ENCODE peak calls at places on chromosomes 16 and 17, in ten cellular contexts. Q is A549, R is stomach, E is transverse colon, Z is ovary, S is suprapubic skin, W is sigmoid colon, V is esophagus muscularis mucosa, K is upper lobe of left lung, B is GM12878. T is an unnamed sample.

GRCh38 chr17:70791748-70792443 is 622.6 kb downstream of the KCNJ2 start:
- DNase-seq in Q (no peak), R (no peak), E (no peak), Z (no peak), S (no peak), W (no peak), V (no peak), K (no peak), B (no peak), T (no peak)

GRCh38 chr16:51766739-51767138 is 615.7 kb upstream of the SALL1 start:
- DNase-seq in Q (no peak), R (no peak), E (no peak), Z (no peak), S (no peak), W (no peak), V (peak; percentile 31), K (no peak), B (no peak), T (no peak)

GRCh38 chr17:49390548-49391324 is 23.9 kb downstream of the PHB1 start:
- DNase-seq in Q (no peak), R (peak; percentile 58), E (peak; percentile 48), Z (no peak), S (no peak), W (no peak), V (no peak), K (peak; percentile 61), B (no peak), T (no peak)

GRCh38 chr17:17479209-17479608 is 2.4 kb downstream of the MED9 start:
- DNase-seq in Q (no peak), R (no peak), E (no peak), Z (no peak), S (no peak), W (no peak), V (no peak), K (no peak), B (no peak), T (no peak)

GRCh38 chr17:73118139-73118538 is 25.7 kb upstream of the SLC39A11 start:
- DNase-seq in Q (no peak), R (no peak), E (no peak), Z (no peak), S (no peak), W (no peak), V (no peak), K (no peak), B (no peak), T (no peak)

GRCh38 chr17:17344507-17345293 is 41.5 kb downstream of the NT5M start:
- DNase-seq in Q (no peak), R (peak; percentile 25), E (no peak), Z (no peak), S (peak; percentile 54), W (no peak), V (no peak), K (no peak), B (no peak), T (no peak)

GRCh38 chr16:47387026-47387734 is 73.7 kb downstream of the ITFG1 start:
- DNase-seq in Q (no peak), R (no peak), E (no peak), Z (no peak), S (no peak), W (no peak), V (no peak), K (no peak), B (no peak), T (no peak)

GRCh38 chr17:2024572-2025219 is 438 bp downstream of the RTN4RL1 start:
- DNase-seq in Q (no peak), R (no peak), E (no peak), Z (no peak), S (peak; percentile 66), W (no peak), V (no peak), K (peak; percentile 86), B (no peak), T (no peak)

GRCh38 chr16:16868727-16869126 is 489.8 kb downstream of the NPIPA7 start:
- DNase-seq in Q (no peak), R (no peak), E (no peak), Z (no peak), S (no peak), W (no peak), V (no peak), K (no peak), B (no peak), T (no peak)

GRCh38 chr17:44110823-44111633 is 12.4 kb downstream of the HDAC5 start:
- DNase-seq in Q (peak; percentile 86), R (peak; percentile 98), E (peak; percentile 97), Z (peak; percentile 100), S (peak; percentile 96), W (peak; percentile 100), V (peak; percentile 98), K (peak; percentile 100), B (peak; percentile 52), T (peak; percentile 97)

DNA sequence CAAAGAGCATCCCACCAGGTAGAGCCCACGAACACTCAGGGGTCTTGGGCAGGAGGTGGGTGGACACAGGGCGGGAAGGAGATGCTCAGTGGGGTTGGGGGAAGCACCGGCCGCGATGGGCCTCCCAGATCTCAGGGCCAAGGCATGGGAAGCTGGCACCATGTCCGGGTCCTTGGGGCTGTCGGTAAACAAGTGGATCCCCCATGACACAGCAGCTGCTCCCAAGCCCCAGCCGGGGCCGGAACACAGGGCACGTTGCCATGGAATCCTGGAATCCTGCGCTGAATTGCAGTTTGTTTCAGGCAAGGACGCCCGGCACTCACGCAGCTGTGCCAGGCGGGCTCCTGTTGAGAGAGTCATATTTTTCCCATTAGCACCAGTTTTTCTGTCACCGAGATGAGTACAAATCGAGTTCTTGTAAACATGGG is 23.0 kb upstream of the CHMP6 start:
- DNase-seq in Q (no peak), R (no peak), E (peak; percentile 34), Z (peak; percentile 43), S (peak; percentile 71), W (peak; percentile 85), V (no peak), K (peak; percentile 58), B (no peak), T (no peak)
- TF ChIP-seq EP300 in Q (no peak), R (no peak), E (no peak), Z (no peak), S (no peak), W (no peak), V (peak; percentile 45), K (no peak), B (no peak), T (no peak)

DNA sequence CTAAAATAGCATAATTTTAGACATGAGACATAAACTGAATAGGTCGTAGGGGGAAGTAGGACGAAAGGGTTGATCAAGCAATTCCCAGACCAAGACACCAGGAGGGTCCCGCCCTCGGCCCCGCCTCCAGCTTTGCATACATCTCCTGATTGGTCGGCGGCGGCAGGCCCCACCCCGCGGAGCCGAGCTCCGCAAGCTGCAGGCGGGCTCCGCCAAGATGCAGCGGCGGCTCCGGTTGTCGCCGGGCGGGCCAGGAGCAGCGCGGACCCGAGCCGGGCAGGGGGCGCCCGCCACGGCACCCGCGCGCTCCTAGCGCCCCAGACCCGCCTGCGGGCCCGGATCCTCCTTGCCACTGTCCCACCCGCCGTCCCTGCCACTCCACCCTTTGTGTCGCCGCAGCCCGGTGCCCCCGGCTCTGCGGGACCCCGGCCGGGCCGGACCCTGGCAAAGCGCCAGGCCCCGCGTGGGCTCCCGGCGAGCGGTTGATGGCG is at the start of gene CDR2L:
- DNase-seq in Q (peak; percentile 94), R (peak; percentile 98), E (peak; percentile 97), Z (peak; percentile 95), S (peak; percentile 97), W (peak; percentile 99), V (peak; percentile 99), K (peak; percentile 99), B (peak; percentile 48), T (peak; percentile 98)
- TF ChIP-seq POLR2A in Q (peak; percentile 95), R (no peak), E (peak; percentile 16), Z (peak; percentile 62), S (peak; percentile 77), W (no peak), V (peak; percentile 67), K (peak; percentile 94), B (peak; percentile 39), T (peak; percentile 93)

GRCh38 chr17:80971704-80972304 is 19.8 kb upstream of the CHMP6 start:
- DNase-seq in Q (no peak), R (no peak), E (no peak), Z (no peak), S (no peak), W (no peak), V (no peak), K (peak; percentile 77), B (no peak), T (no peak)

GRCh38 chr17:80969674-80970043 is 22.0 kb upstream of the CHMP6 start:
- DNase-seq in Q (no peak), R (no peak), E (no peak), Z (no peak), S (no peak), W (no peak), V (no peak), K (no peak), B (no peak), T (no peak)

GRCh38 chr17:80970044-80970761 is 21.4 kb upstream of the CHMP6 start:
- DNase-seq in Q (peak; percentile 75), R (peak; percentile 39), E (peak; percentile 50), Z (peak; percentile 57), S (no peak), W (peak; percentile 88), V (no peak), K (peak; percentile 65), B (no peak), T (no peak)

GRCh38 chr17:80969030-80969673 is 22.5 kb upstream of the CHMP6 start:
- DNase-seq in Q (no peak), R (no peak), E (no peak), Z (peak; percentile 35), S (peak; percentile 66), W (no peak), V (no peak), K (peak; percentile 75), B (no peak), T (no peak)

DNA sequence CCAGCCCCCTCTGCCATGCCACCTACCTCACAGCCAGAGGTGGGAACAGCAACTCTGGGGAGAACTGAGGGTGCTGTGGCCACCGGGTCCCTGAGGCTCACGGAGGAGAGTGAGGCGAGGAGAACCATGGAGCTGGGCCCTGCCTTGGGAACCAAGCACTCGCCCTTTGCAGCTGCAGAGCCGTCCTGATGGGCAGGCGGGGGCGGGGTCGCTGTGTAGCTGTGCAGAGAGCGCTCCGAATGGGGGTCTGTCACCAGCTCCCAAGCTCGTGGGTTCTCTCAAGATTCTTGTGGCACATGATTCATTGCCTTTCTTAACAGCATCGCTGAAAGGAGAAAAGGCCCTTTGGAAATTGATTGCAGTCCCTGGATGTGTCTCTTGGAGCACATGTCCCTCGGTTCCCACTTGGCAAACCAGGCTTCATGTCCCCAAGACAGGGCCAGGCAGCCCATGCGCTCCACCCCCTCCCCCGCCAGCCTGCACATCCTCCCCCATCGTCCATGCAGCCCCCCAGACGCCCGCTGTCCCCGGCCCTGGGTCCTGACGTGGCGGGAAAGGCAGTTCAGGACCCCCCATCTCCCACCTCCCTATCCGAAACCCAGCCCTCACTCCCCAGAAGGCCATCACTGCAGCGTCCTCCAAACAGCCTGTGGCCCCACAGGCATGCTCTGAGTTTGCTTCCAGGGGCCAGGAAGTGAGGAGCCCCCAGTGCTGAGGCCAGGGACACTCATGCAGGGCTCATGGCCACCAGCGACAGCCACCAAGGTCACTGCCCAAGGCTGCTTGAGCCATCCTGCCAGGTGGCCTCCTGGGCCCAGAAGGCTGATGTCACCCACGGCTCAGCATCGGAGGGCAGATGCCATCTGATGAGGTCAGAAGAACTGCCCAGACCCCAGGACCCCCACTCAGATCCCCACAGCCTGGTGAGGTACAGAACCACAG is 20.6 kb upstream of the CHMP6 start:
- DNase-seq in Q (no peak), R (no peak), E (no peak), Z (no peak), S (peak; percentile 64), W (no peak), V (no peak), K (peak; percentile 68), B (no peak), T (no peak)
- TF ChIP-seq EP300 in Q (no peak), R (no peak), E (no peak), Z (no peak), S (no peak), W (no peak), V (no peak), K (no peak), B (no peak), T (no peak)

GRCh38 chr17:58325289-58325726 is 3.3 kb downstream of the TSPOAP1 start:
- DNase-seq in Q (no peak), R (no peak), E (no peak), Z (peak; percentile 40), S (no peak), W (no peak), V (no peak), K (peak; percentile 77), B (no peak), T (no peak)
- TF ChIP-seq POLR2A in Q (no peak), R (no peak), E (no peak), Z (no peak), S (no peak), W (no peak), V (no peak), K (no peak), B (no peak), T (no peak)